ENCODE peak calls at places on chromosomes 4 and X, in eight cellular contexts. One of them, this sample, is unnamed.

GRCh38 chrX:23902419-23902818 is 5.3 kb downstream of the APOO start:
- DNase-seq in kidney glomerular epithelial cell: peak
- DNase-seq in activated CD4-positive, alpha-beta memory T cell treated with anti-CD3 and anti-CD28 coated beads, Interleukin-2, amount 10 ng/mL, durations not matched to agents 7 days and 5 days: no peak
- DNase-seq in skeletal muscle cell: no peak
- DNase-seq in effector memory CD8-positive, alpha-beta T cell: no peak
- DNase-seq in fibroblast of the aortic adventitia: peak
- DNase-seq in cardiac fibroblast: peak
- DNase-seq in breast epithelium: no peak
- DNase-seq in this sample: no peak

GRCh38 chr4:6889736-6890324 is 19.8 kb upstream of the TBC1D14 start:
- DNase-seq in kidney glomerular epithelial cell: no peak
- DNase-seq in activated CD4-positive, alpha-beta memory T cell treated with anti-CD3 and anti-CD28 coated beads, Interleukin-2, amount 10 ng/mL, durations not matched to agents 7 days and 5 days: no peak
- DNase-seq in skeletal muscle cell: no peak
- DNase-seq in effector memory CD8-positive, alpha-beta T cell: no peak
- DNase-seq in fibroblast of the aortic adventitia: no peak
- DNase-seq in cardiac fibroblast: no peak
- DNase-seq in breast epithelium: no peak
- DNase-seq in this sample: no peak

GRCh38 chr4:90071289-90072235 is 55.6 kb upstream of the CCSER1 start:
- DNase-seq in kidney glomerular epithelial cell: no peak
- DNase-seq in activated CD4-positive, alpha-beta memory T cell treated with anti-CD3 and anti-CD28 coated beads, Interleukin-2, amount 10 ng/mL, durations not matched to agents 7 days and 5 days: no peak
- DNase-seq in skeletal muscle cell: no peak
- DNase-seq in effector memory CD8-positive, alpha-beta T cell: no peak
- DNase-seq in fibroblast of the aortic adventitia: no peak
- DNase-seq in cardiac fibroblast: no peak
- DNase-seq in breast epithelium: no peak
- DNase-seq in this sample: no peak

GRCh38 chr4:61427818-61428495 is 227.8 kb downstream of the ADGRL3 start:
- DNase-seq in kidney glomerular epithelial cell: no peak
- DNase-seq in activated CD4-positive, alpha-beta memory T cell treated with anti-CD3 and anti-CD28 coated beads, Interleukin-2, amount 10 ng/mL, durations not matched to agents 7 days and 5 days: no peak
- DNase-seq in skeletal muscle cell: no peak
- DNase-seq in effector memory CD8-positive, alpha-beta T cell: no peak
- DNase-seq in fibroblast of the aortic adventitia: no peak
- DNase-seq in cardiac fibroblast: peak
- DNase-seq in breast epithelium: no peak
- DNase-seq in this sample: no peak

GRCh38 chr4:97081951-97082350 is 1061.3 kb downstream of the STPG2 start:
- DNase-seq in kidney glomerular epithelial cell: no peak
- DNase-seq in activated CD4-positive, alpha-beta memory T cell treated with anti-CD3 and anti-CD28 coated beads, Interleukin-2, amount 10 ng/mL, durations not matched to agents 7 days and 5 days: no peak
- DNase-seq in skeletal muscle cell: no peak
- DNase-seq in effector memory CD8-positive, alpha-beta T cell: no peak
- DNase-seq in fibroblast of the aortic adventitia: no peak
- DNase-seq in cardiac fibroblast: no peak
- DNase-seq in breast epithelium: no peak
- DNase-seq in this sample: no peak

GRCh38 chr4:6104541-6105130 is 86.4 kb upstream of the C4orf50 start:
- DNase-seq in kidney glomerular epithelial cell: no peak
- DNase-seq in activated CD4-positive, alpha-beta memory T cell treated with anti-CD3 and anti-CD28 coated beads, Interleukin-2, amount 10 ng/mL, durations not matched to agents 7 days and 5 days: no peak
- DNase-seq in skeletal muscle cell: no peak
- DNase-seq in effector memory CD8-positive, alpha-beta T cell: no peak
- DNase-seq in fibroblast of the aortic adventitia: no peak
- DNase-seq in cardiac fibroblast: no peak
- DNase-seq in breast epithelium: no peak
- DNase-seq in this sample: no peak

GRCh38 chr4:112916868-112917267 is 132.6 kb upstream of the ANK2 start:
- DNase-seq in kidney glomerular epithelial cell: no peak
- DNase-seq in activated CD4-positive, alpha-beta memory T cell treated with anti-CD3 and anti-CD28 coated beads, Interleukin-2, amount 10 ng/mL, durations not matched to agents 7 days and 5 days: no peak
- DNase-seq in skeletal muscle cell: peak
- DNase-seq in effector memory CD8-positive, alpha-beta T cell: no peak
- DNase-seq in fibroblast of the aortic adventitia: peak
- DNase-seq in cardiac fibroblast: peak
- DNase-seq in breast epithelium: no peak
- DNase-seq in this sample: no peak

GRCh38 chr4:72975488-72975784 is 94.1 kb downstream of the COX18 start:
- DNase-seq in kidney glomerular epithelial cell: no peak
- DNase-seq in activated CD4-positive, alpha-beta memory T cell treated with anti-CD3 and anti-CD28 coated beads, Interleukin-2, amount 10 ng/mL, durations not matched to agents 7 days and 5 days: no peak
- DNase-seq in skeletal muscle cell: peak
- DNase-seq in effector memory CD8-positive, alpha-beta T cell: no peak
- DNase-seq in fibroblast of the aortic adventitia: peak
- DNase-seq in cardiac fibroblast: peak
- DNase-seq in breast epithelium: no peak
- DNase-seq in this sample: no peak

GRCh38 chr4:181278941-181279340 is 964.3 kb upstream of the TENM3 start:
- DNase-seq in kidney glomerular epithelial cell: no peak
- DNase-seq in activated CD4-positive, alpha-beta memory T cell treated with anti-CD3 and anti-CD28 coated beads, Interleukin-2, amount 10 ng/mL, durations not matched to agents 7 days and 5 days: no peak
- DNase-seq in skeletal muscle cell: no peak
- DNase-seq in effector memory CD8-positive, alpha-beta T cell: no peak
- DNase-seq in fibroblast of the aortic adventitia: no peak
- DNase-seq in cardiac fibroblast: no peak
- DNase-seq in breast epithelium: no peak
- DNase-seq in this sample: no peak

GRCh38 chr4:184267673-184268573 is 50.2 kb upstream of the ENPP6 start:
- DNase-seq in kidney glomerular epithelial cell: peak
- DNase-seq in activated CD4-positive, alpha-beta memory T cell treated with anti-CD3 and anti-CD28 coated beads, Interleukin-2, amount 10 ng/mL, durations not matched to agents 7 days and 5 days: peak
- DNase-seq in skeletal muscle cell: peak
- DNase-seq in effector memory CD8-positive, alpha-beta T cell: peak
- DNase-seq in fibroblast of the aortic adventitia: peak
- DNase-seq in cardiac fibroblast: peak
- DNase-seq in breast epithelium: no peak
- DNase-seq in this sample: no peak